ENCODE peak calls at places on chromosomes 11 and 22, in five cellular contexts. X is transverse colon, A is gastrocnemius medialis, U is adrenal gland, R is right lobe of liver. L is an unnamed sample.

GRCh38 chr11:11988862-11989261 is 19.6 kb downstream of the DKK3 start:
- DNase-seq in X (no peak), A (no peak), U (no peak), R (no peak), L (no peak)

GRCh38 chr11:71194702-71195101 is 57.7 kb downstream of the SHANK2 start:
- DNase-seq in X (peak; percentile 19), A (no peak), U (no peak), R (no peak), L (no peak)

GRCh38 chr11:70423523-70424505 is 25.5 kb downstream of the CTTN start:
- DNase-seq in X (no peak), A (no peak), U (peak; percentile 46), R (no peak), L (no peak)

GRCh38 chr22:40484906-40485660 is 114.7 kb downstream of the SGSM3 start:
- DNase-seq in X (no peak), A (no peak), U (no peak), R (no peak), L (no peak)

GRCh38 chr11:12813371-12814225 is 139.4 kb downstream of the TEAD1 start:
- DNase-seq in X (peak; percentile 38), A (peak; percentile 54), U (peak; percentile 46), R (no peak), L (peak; percentile 58)

GRCh38 chr11:34659096-34659733 is 38.3 kb downstream of the EHF start:
- DNase-seq in X (no peak), A (no peak), U (no peak), R (no peak), L (no peak)

GRCh38 chr11:4615856-4616444 is 7.9 kb upstream of the TRIM68 start:
- DNase-seq in X (no peak), A (no peak), U (no peak), R (no peak), L (no peak)

GRCh38 chr11:17845431-17845881 is 110.9 kb downstream of the KCNC1 start:
- DNase-seq in X (no peak), A (no peak), U (no peak), R (no peak), L (no peak)

GRCh38 chr11:70323811-70324210 is 53.3 kb downstream of the PPFIA1 start:
- DNase-seq in X (no peak), A (no peak), U (no peak), R (no peak), L (no peak)

GRCh38 chr11:36362902-36363301 is 66.8 kb downstream of the PRR5L start:
- DNase-seq in X (no peak), A (no peak), U (no peak), R (no peak), L (no peak)

GRCh38 chr11:56849852-56850251 is 101.4 kb upstream of the OR9G4 start:
- DNase-seq in X (no peak), A (no peak), U (no peak), R (no peak), L (no peak)

GRCh38 chr11:74466916-74467885 is at the start of gene KCNE3:
- DNase-seq in X (peak; percentile 57), A (no peak), U (peak; percentile 29), R (peak; percentile 58), L (peak; percentile 67)

GRCh38 chr11:67606150-67606476 is 623 bp upstream of the NDUFV1 start:
- DNase-seq in X (no peak), A (no peak), U (no peak), R (no peak), L (peak; percentile 41)

GRCh38 chr11:34438529-34439507 is at the start of gene CAT:
- DNase-seq in X (peak; percentile 99), A (peak; percentile 98), U (peak; percentile 99), R (peak; percentile 99), L (peak; percentile 99)

GRCh38 chr11:60946601-60947265 is 5.2 kb downstream of the SLC15A3 start:
- DNase-seq in X (no peak), A (no peak), U (no peak), R (no peak), L (no peak)

GRCh38 chr11:398826-399225 is 4.8 kb downstream of the PKP3 start:
- DNase-seq in X (no peak), A (no peak), U (no peak), R (no peak), L (no peak)

GRCh38 chr11:10941429-10941828 is 83.6 kb upstream of the ZBED5 start:
- DNase-seq in X (no peak), A (no peak), U (no peak), R (no peak), L (peak; percentile 79)

GRCh38 chr11:85076535-85077330 is 550.4 kb downstream of the DLG2 start:
- DNase-seq in X (no peak), A (no peak), U (no peak), R (no peak), L (no peak)

GRCh38 chr22:39319284-39320170 is at the start of gene RPL3:
- DNase-seq in X (peak; percentile 96), A (peak; percentile 93), U (peak; percentile 95), R (peak; percentile 97), L (peak; percentile 96)
- TF ChIP-seq POLR2A in X (peak; percentile 98), A (peak; percentile 96), U (peak; percentile 95), R (peak; percentile 89), L (peak; percentile 78)

GRCh38 chr22:37229012-37229804 is 14.9 kb downstream of the RAC2 start:
- DNase-seq in X (no peak), A (no peak), U (peak; percentile 86), R (no peak), L (no peak)

GRCh38 chr22:37228106-37229011 is 15.7 kb downstream of the RAC2 start:
- DNase-seq in X (peak; percentile 41), A (no peak), U (no peak), R (no peak), L (no peak)

GRCh38 chr22:37231406-37232139 is 12.5 kb downstream of the RAC2 start:
- DNase-seq in X (peak; percentile 7), A (no peak), U (no peak), R (no peak), L (no peak)

GRCh38 chr22:37230673-37231405 is 13.2 kb downstream of the RAC2 start:
- DNase-seq in X (peak; percentile 47), A (no peak), U (peak; percentile 43), R (no peak), L (no peak)

DNA sequence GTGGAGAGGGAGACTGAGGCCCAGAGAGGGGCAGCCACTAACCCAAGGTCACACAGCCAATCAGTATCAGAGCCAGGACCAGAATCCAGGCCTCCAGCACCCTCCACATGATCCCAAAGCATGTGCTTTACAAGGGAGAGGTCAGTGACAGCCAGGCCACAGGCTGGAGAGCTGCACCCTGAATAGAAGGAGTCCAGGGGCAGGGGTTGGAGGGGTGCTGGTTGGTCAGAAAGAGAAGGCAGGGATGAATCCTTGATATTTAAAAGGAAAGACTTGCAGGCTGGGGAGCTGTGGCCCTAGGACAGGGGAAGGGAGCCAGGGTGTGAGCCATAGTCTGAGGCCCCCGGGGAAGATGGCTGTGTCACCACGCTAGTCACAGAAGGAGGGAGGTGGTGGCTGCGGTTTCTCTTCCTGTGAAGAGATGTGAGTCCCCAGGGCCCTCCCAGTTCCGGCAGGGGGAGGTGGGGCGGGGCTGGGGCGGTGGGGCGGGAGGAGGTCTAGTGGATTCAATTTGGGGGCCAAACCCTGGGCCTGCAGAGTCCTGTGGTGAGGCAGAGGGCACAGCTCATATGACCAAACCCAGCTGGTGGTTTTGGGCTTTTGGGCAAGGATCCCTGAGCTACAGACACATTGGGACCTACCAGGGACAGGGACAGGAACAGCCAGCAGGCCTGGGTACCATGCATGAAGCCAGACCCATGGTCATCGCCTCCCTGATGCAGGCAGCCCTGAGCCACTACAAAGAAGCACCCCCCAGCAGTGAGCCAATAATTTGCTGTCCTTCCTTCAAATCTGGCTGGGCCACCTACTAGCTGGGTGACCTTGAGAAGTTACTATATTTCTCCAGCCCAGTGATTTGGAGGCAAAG is 14.0 kb downstream of the RAC2 start:
- DNase-seq in X (peak; percentile 80), A (peak; percentile 24), U (peak; percentile 60), R (no peak), L (no peak)
- TF ChIP-seq POLR2A in X (no peak), A (no peak), U (no peak), R (no peak), L (no peak)

DNA sequence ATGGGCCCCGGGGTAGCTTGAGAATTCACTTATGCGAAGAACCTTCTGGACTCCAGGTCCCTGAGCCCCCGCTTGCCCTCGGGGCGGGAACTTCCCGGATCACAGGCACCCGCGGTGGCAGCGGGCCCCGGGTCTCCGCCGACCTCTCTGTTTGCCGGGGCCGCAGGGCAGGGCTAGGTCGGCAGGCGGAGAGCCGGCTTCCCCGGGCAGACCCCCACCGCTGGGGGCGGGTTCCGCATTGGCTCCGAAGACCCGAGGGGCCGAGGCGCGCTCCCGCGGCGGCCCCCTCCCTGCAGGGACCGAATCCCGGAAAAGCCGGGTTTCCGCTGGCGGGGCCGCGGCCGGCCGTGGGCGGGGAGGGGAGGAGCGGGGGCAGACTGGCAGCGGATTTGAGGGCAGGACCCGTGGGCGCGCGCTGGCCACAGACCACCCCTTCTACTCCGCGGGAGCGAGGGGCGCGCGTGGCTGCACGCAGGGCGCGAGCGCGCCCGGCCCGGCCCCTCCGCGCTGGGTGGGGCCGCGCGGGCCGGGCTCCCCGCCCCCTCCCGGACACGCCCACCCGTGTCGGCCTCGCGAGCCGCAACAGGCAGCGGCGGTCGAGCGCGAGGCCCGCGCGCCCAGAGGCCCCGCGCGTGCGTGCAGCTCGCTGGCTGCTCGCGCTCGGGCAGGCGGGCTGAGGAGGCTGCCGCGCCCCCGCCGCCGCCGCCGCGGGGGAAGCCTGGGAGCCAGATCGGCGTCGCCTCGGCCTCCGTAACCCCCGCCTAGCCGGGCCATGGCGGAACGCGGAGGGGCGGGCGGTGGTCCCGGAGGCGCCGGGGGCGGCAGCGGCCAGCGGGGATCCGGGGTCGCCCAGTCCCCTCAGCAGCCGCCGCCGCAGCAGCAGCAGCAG is at the start of gene PACS1:
- DNase-seq in X (peak; percentile 76), A (peak; percentile 25), U (peak; percentile 80), R (peak; percentile 82), L (peak; percentile 79)
- TF ChIP-seq POLR2A in X (peak; percentile 45), A (peak; percentile 51), U (peak; percentile 65), R (peak; percentile 59), L (peak; percentile 79)

GRCh38 chr22:19478466-19479357 is at the start of gene UFD1:
- DNase-seq in X (peak; percentile 86), A (peak; percentile 88), U (peak; percentile 85), R (peak; percentile 91), L (peak; percentile 81)

GRCh38 chr22:19477321-19478085 is 1.5 kb downstream of the UFD1 start:
- DNase-seq in X (no peak), A (no peak), U (no peak), R (peak; percentile 26), L (no peak)

GRCh38 chr22:19473578-19473977 is 5.4 kb downstream of the UFD1 start:
- DNase-seq in X (no peak), A (peak; percentile 66), U (peak; percentile 35), R (no peak), L (no peak)

GRCh38 chr22:19478086-19478392 is 954 bp downstream of the UFD1 start:
- DNase-seq in X (no peak), A (no peak), U (no peak), R (no peak), L (no peak)

GRCh38 chr22:19476023-19476422 is 3.0 kb downstream of the UFD1 start:
- DNase-seq in X (no peak), A (no peak), U (no peak), R (no peak), L (no peak)
- TF ChIP-seq POLR2A in X (no peak), A (no peak), U (no peak), R (no peak), L (no peak)